ENCODE peak calls at places on chromosome 12, in five cellular contexts. One of them, this sample, is unnamed.

GRCh38 chr12:104957388-104958008 is 592 bp downstream of the SLC41A2 start:
- DNase-seq in SK-N-SH: peak
- DNase-seq in cardiac muscle cell: no peak
- DNase-seq in IMR-90: no peak
- DNase-seq in CD8-positive, alpha-beta T cell: peak
- DNase-seq in this sample: no peak

GRCh38 chr12:120669055-120669828 is 17.7 kb upstream of the MLEC start:
- DNase-seq in SK-N-SH: peak
- DNase-seq in cardiac muscle cell: peak
- DNase-seq in IMR-90: no peak
- DNase-seq in CD8-positive, alpha-beta T cell: no peak
- DNase-seq in this sample: no peak

GRCh38 chr12:127393896-127394295 is 873.1 kb upstream of the TMEM132C start:
- DNase-seq in SK-N-SH: no peak
- DNase-seq in cardiac muscle cell: no peak
- DNase-seq in IMR-90: peak
- DNase-seq in CD8-positive, alpha-beta T cell: no peak
- DNase-seq in this sample: no peak

GRCh38 chr12:102833687-102834435 is 83.2 kb downstream of the PAH start:
- DNase-seq in SK-N-SH: no peak
- DNase-seq in cardiac muscle cell: peak
- DNase-seq in IMR-90: no peak
- DNase-seq in CD8-positive, alpha-beta T cell: no peak
- DNase-seq in this sample: no peak

GRCh38 chr12:82650627-82651337 is 35.9 kb upstream of the TMTC2 start:
- DNase-seq in SK-N-SH: no peak
- DNase-seq in cardiac muscle cell: no peak
- DNase-seq in IMR-90: no peak
- DNase-seq in CD8-positive, alpha-beta T cell: no peak
- DNase-seq in this sample: no peak

GRCh38 chr12:97650242-97650641 is 187.6 kb downstream of the RMST start:
- DNase-seq in SK-N-SH: no peak
- DNase-seq in cardiac muscle cell: no peak
- DNase-seq in IMR-90: no peak
- DNase-seq in CD8-positive, alpha-beta T cell: no peak
- DNase-seq in this sample: no peak

GRCh38 chr12:27534060-27534764 is 10.2 kb downstream of the PPFIBP1 start:
- DNase-seq in SK-N-SH: no peak
- DNase-seq in cardiac muscle cell: no peak
- DNase-seq in IMR-90: no peak
- DNase-seq in CD8-positive, alpha-beta T cell: no peak
- DNase-seq in this sample: no peak

GRCh38 chr12:26121323-26121740 is 3.5 kb downstream of the BHLHE41 start:
- DNase-seq in SK-N-SH: no peak
- DNase-seq in cardiac muscle cell: no peak
- DNase-seq in IMR-90: no peak
- DNase-seq in CD8-positive, alpha-beta T cell: no peak
- DNase-seq in this sample: no peak

GRCh38 chr12:2332266-2332665 is 279.5 kb downstream of the CACNA1C start:
- DNase-seq in SK-N-SH: no peak
- DNase-seq in cardiac muscle cell: no peak
- DNase-seq in IMR-90: peak
- DNase-seq in CD8-positive, alpha-beta T cell: no peak
- DNase-seq in this sample: no peak

GRCh38 chr12:110372056-110372425 is 31.5 kb downstream of the ANAPC7 start:
- DNase-seq in SK-N-SH: no peak
- DNase-seq in cardiac muscle cell: no peak
- DNase-seq in IMR-90: no peak
- DNase-seq in CD8-positive, alpha-beta T cell: no peak
- DNase-seq in this sample: no peak

GRCh38 chr12:110371408-110372055 is 32.0 kb downstream of the ANAPC7 start:
- DNase-seq in SK-N-SH: no peak
- DNase-seq in cardiac muscle cell: no peak
- DNase-seq in IMR-90: no peak
- DNase-seq in CD8-positive, alpha-beta T cell: no peak
- DNase-seq in this sample: peak

GRCh38 chr12:110370732-110371141 is 32.8 kb downstream of the ANAPC7 start:
- DNase-seq in SK-N-SH: no peak
- DNase-seq in cardiac muscle cell: no peak
- DNase-seq in IMR-90: no peak
- DNase-seq in CD8-positive, alpha-beta T cell: no peak
- DNase-seq in this sample: no peak

GRCh38 chr12:110373025-110373876 is 30.3 kb downstream of the ANAPC7 start:
- DNase-seq in SK-N-SH: no peak
- DNase-seq in cardiac muscle cell: no peak
- DNase-seq in IMR-90: no peak
- DNase-seq in CD8-positive, alpha-beta T cell: no peak
- DNase-seq in this sample: no peak

DNA sequence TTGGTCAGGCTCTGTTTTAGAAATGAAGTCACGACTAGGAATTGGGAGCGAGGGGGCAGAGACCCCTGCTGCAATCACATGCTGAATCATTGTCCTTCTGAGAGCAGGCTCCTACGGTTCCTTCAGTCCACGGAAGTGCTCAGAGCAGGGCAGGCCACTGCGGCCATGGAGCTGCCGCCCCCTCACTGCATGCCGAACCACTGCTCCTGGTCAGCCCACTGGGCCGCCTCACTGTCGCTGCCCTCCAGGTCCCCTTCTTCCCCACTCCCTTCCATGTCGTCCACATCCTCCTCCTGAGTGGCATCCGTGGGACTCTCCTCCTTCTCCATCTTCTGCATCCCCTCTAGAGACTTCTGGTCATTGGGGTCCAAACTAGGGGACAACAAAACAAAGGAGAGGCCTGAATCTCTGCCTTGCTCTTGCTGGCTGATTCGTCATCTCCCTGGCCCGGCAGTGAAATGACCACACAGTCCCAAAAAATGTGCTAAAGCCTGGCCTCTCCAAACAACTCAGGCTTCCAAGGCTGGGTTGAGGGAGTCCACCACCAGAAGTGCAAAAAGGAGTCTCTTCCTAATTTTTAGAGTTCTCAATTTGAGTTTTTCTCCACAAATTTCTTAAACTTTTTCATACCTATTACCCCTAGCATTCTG is 29.4 kb downstream of the ANAPC7 start:
- DNase-seq in SK-N-SH: no peak
- DNase-seq in cardiac muscle cell: no peak
- DNase-seq in IMR-90: no peak
- DNase-seq in CD8-positive, alpha-beta T cell: no peak
- DNase-seq in this sample: no peak
- H3K27ac ChIP-seq in SK-N-SH: peak
- H3K27ac ChIP-seq in cardiac muscle cell: no peak
- H3K27ac ChIP-seq in IMR-90: no peak
- H3K27ac ChIP-seq in CD8-positive, alpha-beta T cell: no peak
- H3K27ac ChIP-seq in this sample: peak

GRCh38 chr12:94140556-94140955 is 7.8 kb upstream of the PLXNC1 start:
- DNase-seq in SK-N-SH: peak
- DNase-seq in cardiac muscle cell: peak
- DNase-seq in IMR-90: peak
- DNase-seq in CD8-positive, alpha-beta T cell: peak
- DNase-seq in this sample: no peak
- TF ChIP-seq CTCF in SK-N-SH: peak
- TF ChIP-seq CTCF in cardiac muscle cell: peak
- TF ChIP-seq CTCF in IMR-90: peak
- TF ChIP-seq CTCF in CD8-positive, alpha-beta T cell: peak
- TF ChIP-seq CTCF in this sample: no peak

DNA sequence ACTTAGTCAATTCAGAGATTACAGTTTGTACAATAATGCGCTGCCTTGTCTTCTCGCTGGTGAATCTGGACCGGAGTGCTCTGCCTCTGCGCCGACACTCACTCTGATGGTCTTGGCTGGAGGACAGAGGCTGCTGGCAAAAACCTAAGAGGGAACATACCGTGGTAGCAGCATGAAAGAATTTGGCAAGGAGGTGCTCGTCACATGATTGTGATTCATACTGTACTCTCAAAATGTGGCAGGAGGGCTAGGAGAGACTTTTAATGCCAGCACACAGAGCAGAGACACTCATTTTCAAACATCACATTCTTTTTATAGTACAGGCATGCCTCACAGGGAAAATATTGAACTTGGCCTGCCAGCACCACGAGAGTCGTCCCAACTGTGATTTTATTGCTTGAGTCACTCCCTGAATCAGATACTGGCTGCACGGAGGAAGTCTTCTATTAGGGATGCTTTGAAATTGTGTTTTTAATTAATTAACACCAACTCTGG is 67.8 kb downstream of the HMGA2 start:
- DNase-seq in SK-N-SH: no peak
- DNase-seq in cardiac muscle cell: no peak
- DNase-seq in IMR-90: peak
- DNase-seq in CD8-positive, alpha-beta T cell: no peak
- DNase-seq in this sample: peak
- H3K27ac ChIP-seq in SK-N-SH: peak
- H3K27ac ChIP-seq in cardiac muscle cell: peak
- H3K27ac ChIP-seq in IMR-90: peak
- H3K27ac ChIP-seq in CD8-positive, alpha-beta T cell: no peak
- H3K27ac ChIP-seq in this sample: no peak

GRCh38 chr12:95874452-95874851 is 15.7 kb downstream of the SNRPF start:
- DNase-seq in SK-N-SH: no peak
- DNase-seq in cardiac muscle cell: no peak
- DNase-seq in IMR-90: no peak
- DNase-seq in CD8-positive, alpha-beta T cell: no peak
- DNase-seq in this sample: no peak
- TF ChIP-seq CTCF in SK-N-SH: no peak
- TF ChIP-seq CTCF in cardiac muscle cell: no peak
- TF ChIP-seq CTCF in IMR-90: no peak
- TF ChIP-seq CTCF in CD8-positive, alpha-beta T cell: no peak
- TF ChIP-seq CTCF in this sample: no peak

GRCh38 chr12:88784166-88784565 is 203.9 kb upstream of the KITLG start:
- DNase-seq in SK-N-SH: no peak
- DNase-seq in cardiac muscle cell: no peak
- DNase-seq in IMR-90: no peak
- DNase-seq in CD8-positive, alpha-beta T cell: no peak
- DNase-seq in this sample: no peak

GRCh38 chr12:88781909-88782308 is 201.6 kb upstream of the KITLG start:
- DNase-seq in SK-N-SH: no peak
- DNase-seq in cardiac muscle cell: no peak
- DNase-seq in IMR-90: peak
- DNase-seq in CD8-positive, alpha-beta T cell: no peak
- DNase-seq in this sample: no peak

GRCh38 chr12:88782357-88782756 is 202.1 kb upstream of the KITLG start:
- DNase-seq in SK-N-SH: no peak
- DNase-seq in cardiac muscle cell: no peak
- DNase-seq in IMR-90: peak
- DNase-seq in CD8-positive, alpha-beta T cell: no peak
- DNase-seq in this sample: no peak
- H3K27ac ChIP-seq in SK-N-SH: no peak
- H3K27ac ChIP-seq in cardiac muscle cell: no peak
- H3K27ac ChIP-seq in IMR-90: no peak
- H3K27ac ChIP-seq in CD8-positive, alpha-beta T cell: no peak
- H3K27ac ChIP-seq in this sample: no peak

This sample was measured in dorsolateral prefrontal cortex.